ENCODE peak calls at places on chromosomes 1 and 21, in six cellular contexts. F is fibroblast of mammary gland, O is uterus, L is cardiac muscle cell, Y is OCI-LY7, T is astrocyte of the spinal cord. R is an unnamed sample.

GRCh38 chr1:52055066-52055853 is at the start of gene TXNDC12:
- DNase-seq in F (peak; percentile 90), O (peak; percentile 83), L (peak; percentile 92), Y (peak; percentile 88), T (peak; percentile 95), R (peak; percentile 80)

GRCh38 chr1:183894290-183894565 is 89.3 kb downstream of the RGL1 start:
- DNase-seq in F (no peak), O (no peak), L (no peak), Y (no peak), T (no peak), R (no peak)

GRCh38 chr1:231160851-231161710 is 777 bp upstream of the TRIM67 start:
- DNase-seq in F (no peak), O (no peak), L (peak; percentile 14), Y (no peak), T (no peak), R (no peak)

GRCh38 chr1:239676522-239677273 is 290.3 kb downstream of the CHRM3 start:
- DNase-seq in F (no peak), O (no peak), L (no peak), Y (no peak), T (no peak), R (no peak)

GRCh38 chr1:15788624-15789301 is 18.7 kb downstream of the UQCRHL start:
- DNase-seq in F (peak; percentile 78), O (no peak), L (no peak), Y (no peak), T (peak; percentile 47), R (no peak)

GRCh38 chr21:33414926-33415325 is 11.7 kb downstream of the IFNGR2 start:
- DNase-seq in F (no peak), O (no peak), L (no peak), Y (no peak), T (no peak), R (no peak)

GRCh38 chr1:8789314-8790214 is 27.9 kb downstream of the RERE start:
- DNase-seq in F (no peak), O (no peak), L (peak; percentile 29), Y (no peak), T (no peak), R (no peak)

GRCh38 chr1:11749203-11749689 is 12.7 kb upstream of the C1orf167 start:
- DNase-seq in F (peak; percentile 16), O (no peak), L (peak; percentile 37), Y (no peak), T (no peak), R (peak; percentile 77)

GRCh38 chr1:65992160-65993046 is 199.7 kb downstream of the PDE4B start:
- DNase-seq in F (no peak), O (no peak), L (peak; percentile 13), Y (no peak), T (peak; percentile 30), R (no peak)
- TF ChIP-seq CTCF in F (no peak), O (no peak), L (peak; percentile 26), Y (no peak), T (peak; percentile 2), R (no peak)

GRCh38 chr21:46634966-46635323 is 529 bp upstream of the PRMT2 start:
- DNase-seq in F (peak; percentile 82), O (peak; percentile 85), L (peak; percentile 76), Y (peak; percentile 69), T (peak; percentile 90), R (peak; percentile 64)
- TF ChIP-seq CTCF in F (no peak), O (peak; percentile 28), L (peak; percentile 36), Y (peak; percentile 53), T (peak; percentile 18), R (no peak)

GRCh38 chr1:116881879-116882520 is 27.7 kb upstream of the PTGFRN start:
- DNase-seq in F (peak; percentile 97), O (peak; percentile 90), L (peak; percentile 31), Y (peak; percentile 4), T (peak; percentile 22), R (peak; percentile 66)
- TF ChIP-seq CTCF in F (peak; percentile 30), O (no peak), L (peak; percentile 43), Y (peak; percentile 35), T (peak; percentile 36), R (peak; percentile 39)

GRCh38 chr1:3119061-3119460 is 50.1 kb downstream of the PRDM16 start:
- DNase-seq in F (no peak), O (no peak), L (no peak), Y (no peak), T (no peak), R (no peak)

GRCh38 chr1:3121401-3122215 is 52.6 kb downstream of the PRDM16 start:
- DNase-seq in F (no peak), O (no peak), L (no peak), Y (no peak), T (no peak), R (no peak)

GRCh38 chr1:3117879-3118278 is 48.9 kb downstream of the PRDM16 start:
- DNase-seq in F (no peak), O (no peak), L (no peak), Y (no peak), T (no peak), R (no peak)

GRCh38 chr1:3120994-3121393 is 52.0 kb downstream of the PRDM16 start:
- DNase-seq in F (no peak), O (no peak), L (no peak), Y (no peak), T (no peak), R (no peak)

DNA sequence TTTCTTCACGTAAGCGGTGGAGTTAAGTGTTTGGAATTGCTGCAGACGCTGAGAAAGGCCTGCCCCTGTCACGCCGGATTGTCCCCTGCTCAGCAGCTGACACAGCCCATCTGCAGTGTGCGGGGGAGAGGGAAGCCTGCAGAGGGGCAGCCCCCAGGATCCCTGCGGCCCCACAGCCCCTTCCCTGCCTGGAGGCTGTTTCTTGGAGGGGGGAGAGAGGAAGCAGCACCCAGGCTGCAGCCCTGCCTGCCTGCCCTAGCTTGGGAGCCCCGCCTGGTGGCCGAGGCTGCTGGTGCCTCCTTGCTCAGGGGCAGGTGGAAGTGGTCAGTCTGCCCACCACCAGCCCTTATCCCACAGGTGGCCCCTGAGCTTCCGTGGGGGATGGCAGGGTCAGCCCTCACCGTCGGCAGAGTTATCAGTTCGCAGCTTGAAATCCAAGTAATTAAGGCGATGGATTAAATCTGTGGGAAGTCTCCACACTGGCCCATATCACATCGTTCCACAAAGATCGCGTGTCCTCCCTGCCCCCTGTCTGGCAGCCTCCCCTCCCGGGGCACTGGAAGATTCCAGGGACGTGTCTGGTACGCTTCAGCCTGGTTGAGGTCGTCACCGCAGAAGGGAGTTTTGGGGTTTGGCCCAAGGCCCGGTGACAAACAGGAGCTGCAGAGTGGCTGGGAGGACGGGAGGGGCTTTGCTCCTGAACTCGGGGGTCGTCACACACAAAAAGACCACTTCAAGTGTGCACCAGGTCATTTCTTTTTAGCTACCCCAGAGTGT is 50.9 kb downstream of the PRDM16 start:
- DNase-seq in F (no peak), O (no peak), L (no peak), Y (no peak), T (no peak), R (no peak)
- TF ChIP-seq CTCF in F (no peak), O (no peak), L (no peak), Y (no peak), T (no peak), R (no peak)

GRCh38 chr1:205448540-205449253 is 7.1 kb downstream of the BLACAT1 start:
- DNase-seq in F (no peak), O (no peak), L (no peak), Y (no peak), T (no peak), R (no peak)

GRCh38 chr1:205449254-205449749 is 6.5 kb downstream of the BLACAT1 start:
- DNase-seq in F (no peak), O (no peak), L (no peak), Y (no peak), T (no peak), R (no peak)

GRCh38 chr1:205451202-205451601 is 4.6 kb downstream of the BLACAT1 start:
- DNase-seq in F (no peak), O (no peak), L (no peak), Y (no peak), T (no peak), R (no peak)

GRCh38 chr1:205450448-205450847 is 5.4 kb downstream of the BLACAT1 start:
- DNase-seq in F (no peak), O (no peak), L (peak; percentile 41), Y (no peak), T (no peak), R (no peak)

GRCh38 chr1:205449750-205450443 is 5.9 kb downstream of the BLACAT1 start:
- DNase-seq in F (peak; percentile 54), O (no peak), L (peak; percentile 67), Y (no peak), T (peak; percentile 28), R (peak; percentile 62)
- TF ChIP-seq CTCF in F (no peak), O (no peak), L (no peak), Y (no peak), T (no peak), R (no peak)

GRCh38 chr21:38973552-38973951 is 167.8 kb downstream of the ETS2 start:
- DNase-seq in F (no peak), O (no peak), L (no peak), Y (no peak), T (no peak), R (no peak)
- TF ChIP-seq CTCF in F (no peak), O (no peak), L (no peak), Y (no peak), T (no peak), R (no peak)

GRCh38 chr1:57464756-57465155 is 40.9 kb upstream of the DAB1 start:
- DNase-seq in F (no peak), O (no peak), L (no peak), Y (no peak), T (no peak), R (no peak)

GRCh38 chr1:57471995-57472394 is 48.1 kb upstream of the DAB1 start:
- DNase-seq in F (no peak), O (no peak), L (no peak), Y (no peak), T (no peak), R (no peak)

GRCh38 chr1:57470028-57470427 is 46.2 kb upstream of the DAB1 start:
- DNase-seq in F (peak; percentile 35), O (no peak), L (no peak), Y (no peak), T (peak; percentile 33), R (no peak)

GRCh38 chr1:57467825-57468224 is 44.0 kb upstream of the DAB1 start:
- DNase-seq in F (no peak), O (no peak), L (no peak), Y (no peak), T (no peak), R (no peak)

DNA sequence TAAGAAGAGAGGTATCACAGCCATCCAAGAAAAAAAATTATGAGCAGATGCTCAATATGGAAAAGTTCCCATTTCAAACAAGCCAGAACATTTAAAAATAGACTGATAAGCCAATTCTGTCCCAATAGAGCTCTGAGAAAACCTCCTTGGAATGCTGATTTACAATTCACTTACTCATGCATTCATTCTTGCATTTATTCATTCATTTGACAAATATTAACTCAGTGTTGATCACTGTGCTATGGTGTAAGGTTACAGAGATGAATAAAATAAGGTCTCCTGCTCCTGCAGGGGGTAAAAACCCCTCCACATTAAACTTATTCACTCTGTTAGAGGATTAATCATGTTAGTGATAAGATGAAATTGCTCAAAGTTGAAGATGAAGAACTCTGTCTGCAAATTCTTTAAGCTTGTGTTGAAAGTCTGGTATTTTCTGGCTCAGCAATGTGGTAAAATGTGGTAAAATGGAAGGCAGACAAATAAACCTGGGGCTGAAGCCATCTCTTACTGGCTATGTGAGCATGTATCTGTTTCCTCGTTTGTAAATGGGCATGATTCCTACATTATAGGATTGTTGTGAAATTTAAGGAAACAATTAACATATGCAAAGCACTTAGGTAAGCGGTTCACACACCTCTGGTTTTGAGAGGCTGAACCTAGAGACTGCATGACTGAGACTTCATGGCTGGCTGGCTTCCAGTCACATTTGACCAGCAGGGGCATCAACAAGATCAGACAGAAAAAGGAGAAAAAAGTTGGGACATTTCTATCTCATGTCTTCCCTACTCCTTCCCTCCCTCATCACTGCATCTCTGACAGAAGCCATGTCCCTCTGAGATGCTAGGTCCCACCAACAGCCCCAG is 45.0 kb upstream of the DAB1 start:
- DNase-seq in F (peak; percentile 81), O (no peak), L (no peak), Y (no peak), T (peak; percentile 38), R (no peak)
- TF ChIP-seq CTCF in F (no peak), O (no peak), L (no peak), Y (no peak), T (no peak), R (no peak)